ENCODE peak calls at places on chromosomes 12 and 14, in four cellular contexts. L, Y, I and M are unnamed samples.

GRCh38 chr12:44876554-44877275 is 600 bp upstream of the NELL2 start:
- DNase-seq in L (no peak), Y (no peak), I (no peak), M (peak; percentile 56)

GRCh38 chr14:73740921-73741326 is 26.7 kb upstream of the PNMA1 start:
- DNase-seq in L (no peak), Y (no peak), I (peak; percentile 78), M (peak; percentile 51)

GRCh38 chr14:90522585-90523191 is 125.9 kb downstream of the CALM1 start:
- DNase-seq in L (no peak), Y (no peak), I (peak; percentile 42), M (peak; percentile 96)

GRCh38 chr12:67742461-67742860 is 93.9 kb downstream of the DYRK2 start:
- DNase-seq in L (no peak), Y (no peak), I (no peak), M (no peak)

GRCh38 chr12:51579321-51579850 is 11.6 kb upstream of the SCN8A start:
- DNase-seq in L (no peak), Y (no peak), I (no peak), M (no peak)

GRCh38 chr14:67916430-67916829 is 96.9 kb downstream of the RAD51B start:
- DNase-seq in L (no peak), Y (no peak), I (no peak), M (no peak)

GRCh38 chr14:52694761-52695480 is 437 bp downstream of the ERO1A start:
- DNase-seq in L (peak; percentile 16), Y (no peak), I (peak; percentile 26), M (peak; percentile 53)

GRCh38 chr14:50040401-50040775 is 76.0 kb downstream of the VCPKMT start:
- DNase-seq in L (peak; percentile 48), Y (no peak), I (no peak), M (no peak)

GRCh38 chr12:29032431-29032830 is 116.6 kb upstream of the FAR2 start:
- DNase-seq in L (no peak), Y (no peak), I (no peak), M (no peak)

GRCh38 chr12:108187831-108188230 is 58.7 kb downstream of the WSCD2 start:
- DNase-seq in L (no peak), Y (no peak), I (no peak), M (no peak)

GRCh38 chr12:93707836-93708235 is 30.7 kb downstream of the CRADD start:
- DNase-seq in L (peak; percentile 24), Y (no peak), I (no peak), M (no peak)

GRCh38 chr14:76313861-76314260 is 62.1 kb upstream of the ESRRB start:
- DNase-seq in L (no peak), Y (no peak), I (no peak), M (no peak)

GRCh38 chr14:57244103-57244502 is 24.6 kb downstream of the EXOC5 start:
- DNase-seq in L (no peak), Y (no peak), I (no peak), M (no peak)

GRCh38 chr14:55745906-55746305 is 165.9 kb downstream of the KTN1 start:
- DNase-seq in L (no peak), Y (no peak), I (no peak), M (no peak)

GRCh38 chr14:23916446-23916845 is 37.1 kb upstream of the DHRS4 start:
- DNase-seq in L (no peak), Y (no peak), I (no peak), M (no peak)

GRCh38 chr12:80598004-80598606 is 109.3 kb upstream of the MYF6 start:
- DNase-seq in L (peak; percentile 65), Y (no peak), I (no peak), M (no peak)

GRCh38 chr14:104194716-104195115 is 56.3 kb downstream of the KIF26A start:
- DNase-seq in L (no peak), Y (no peak), I (no peak), M (no peak)

GRCh38 chr12:3342051-3342450 is 149.0 kb upstream of the PRMT8 start:
- DNase-seq in L (peak; percentile 23), Y (no peak), I (peak; percentile 41), M (peak; percentile 85)

GRCh38 chr12:26987634-26988424 is 26.4 kb downstream of the TM7SF3 start:
- DNase-seq in L (no peak), Y (no peak), I (no peak), M (no peak)

GRCh38 chr14:57391609-57392195 is 1.3 kb downstream of the NAA30 start:
- DNase-seq in L (peak; percentile 14), Y (no peak), I (no peak), M (peak; percentile 22)

GRCh38 chr14:21913759-21914158 is 240.1 kb upstream of the OR4E1 start:
- DNase-seq in L (peak; percentile 86), Y (no peak), I (no peak), M (peak; percentile 85)
- TF ChIP-seq CTCF in L (peak; percentile 82), Y (peak; percentile 19), I (peak; percentile 56), M (no peak)

GRCh38 chr12:120775862-120776552 is 50.4 kb downstream of the ACADS start:
- DNase-seq in L (no peak), Y (no peak), I (no peak), M (no peak)
- TF ChIP-seq CTCF in L (peak; percentile 22), Y (peak; percentile 19), I (peak; percentile 21), M (peak; percentile 38)

GRCh38 chr12:105279460-105280056 is 43.6 kb upstream of the APPL2 start:
- DNase-seq in L (peak; percentile 21), Y (no peak), I (no peak), M (no peak)
- TF ChIP-seq CTCF in L (peak; percentile 75), Y (peak; percentile 61), I (peak; percentile 72), M (peak; percentile 43)

GRCh38 chr12:129064201-129064881 is 211.1 kb downstream of the GLT1D1 start:
- DNase-seq in L (no peak), Y (no peak), I (no peak), M (no peak)

GRCh38 chr12:129073157-129073915 is 220.1 kb downstream of the GLT1D1 start:
- DNase-seq in L (no peak), Y (no peak), I (no peak), M (no peak)

GRCh38 chr12:129067482-129067881 is 214.2 kb downstream of the GLT1D1 start:
- DNase-seq in L (peak; percentile 37), Y (no peak), I (no peak), M (no peak)

GRCh38 chr12:129074379-129074778 is 221.1 kb downstream of the GLT1D1 start:
- DNase-seq in L (no peak), Y (no peak), I (no peak), M (no peak)

DNA sequence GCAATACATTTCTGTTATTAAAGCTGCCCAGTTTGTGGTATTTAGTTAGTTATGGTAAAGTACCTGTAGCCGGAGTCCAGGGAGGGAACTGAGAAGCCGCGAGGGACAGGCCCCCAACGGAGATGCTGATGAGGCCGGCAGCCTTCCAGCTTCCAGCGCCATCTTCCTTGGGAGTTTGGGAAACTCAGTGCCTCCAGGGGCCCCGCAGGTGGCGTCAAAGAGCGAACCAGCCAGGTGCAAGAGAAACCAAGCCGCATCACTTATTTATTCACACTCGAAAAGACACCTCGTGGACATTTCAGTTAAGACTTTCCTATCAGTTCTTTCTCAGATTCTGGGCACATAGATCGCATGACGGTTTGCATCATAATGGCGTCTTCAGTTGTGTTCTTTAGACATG is 216.6 kb downstream of the GLT1D1 start:
- DNase-seq in L (no peak), Y (no peak), I (no peak), M (no peak)
- TF ChIP-seq CTCF in L (no peak), Y (no peak), I (no peak), M (no peak)

GRCh38 chr14:65465584-65465983 is 53.1 kb downstream of the FUT8 start:
- DNase-seq in L (no peak), Y (no peak), I (no peak), M (no peak)
- TF ChIP-seq CTCF in L (no peak), Y (no peak), I (no peak), M (no peak)

GRCh38 chr14:25431211-25432076 is 381.5 kb upstream of the STXBP6 start:
- DNase-seq in L (no peak), Y (no peak), I (no peak), M (peak; percentile 87)
- TF ChIP-seq CTCF in L (no peak), Y (no peak), I (no peak), M (no peak)

DNA sequence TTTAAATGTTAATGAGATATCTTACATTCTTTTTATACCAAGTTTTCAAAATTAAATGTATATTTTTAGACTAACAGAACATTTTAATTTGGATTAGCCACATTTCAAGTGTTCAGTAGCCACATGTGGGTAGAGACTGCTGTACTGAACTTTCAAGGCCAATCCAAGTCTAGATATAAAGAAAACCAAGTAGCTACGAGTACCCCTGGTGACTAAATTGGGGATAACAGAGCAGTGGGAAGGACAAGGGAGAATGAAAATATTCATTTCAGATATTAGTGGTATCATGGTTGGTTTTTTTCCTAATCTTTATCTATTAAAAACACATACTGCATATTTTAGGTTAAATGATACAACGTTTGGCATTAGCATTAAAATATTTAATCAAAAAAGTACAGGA is 69.4 kb upstream of the RHOJ start:
- DNase-seq in L (peak; percentile 7), Y (no peak), I (no peak), M (no peak)
- TF ChIP-seq CTCF in L (peak; percentile 58), Y (no peak), I (no peak), M (peak; percentile 23)

GRCh38 chr12:112586148-112586783 is 167.5 kb downstream of the PTPN11 start:
- DNase-seq in L (no peak), Y (no peak), I (no peak), M (no peak)
- TF ChIP-seq CTCF in L (no peak), Y (no peak), I (no peak), M (no peak)